ENCODE peak calls at places on chromosomes 2 and 18, in six cellular contexts. One of them, this sample, is unnamed.

GRCh38 chr2:169511818-169512217 is 2.3 kb downstream of the KLHL41 start:
- DNase-seq in GM12878: no peak
- DNase-seq in endothelial cell of umbilical vein: no peak
- DNase-seq in HepG2: no peak
- DNase-seq in K562: no peak
- DNase-seq in A549: no peak
- DNase-seq in this sample: no peak

GRCh38 chr2:207254526-207255464 is 89.0 kb upstream of the KLF7 start:
- DNase-seq in HepG2: no peak
- DNase-seq in A549: no peak
- DNase-seq in K562: no peak
- DNase-seq in GM12878: no peak
- DNase-seq in endothelial cell of umbilical vein: peak
- DNase-seq in this sample: peak

GRCh38 chr2:121635371-121635770 is 13.9 kb downstream of the CLASP1 start:
- DNase-seq in GM12878: no peak
- DNase-seq in A549: no peak
- DNase-seq in HepG2: no peak
- DNase-seq in K562: peak
- DNase-seq in endothelial cell of umbilical vein: no peak
- DNase-seq in this sample: peak

GRCh38 chr2:88638743-88639142 is 11.5 kb upstream of the EIF2AK3 start:
- DNase-seq in GM12878: no peak
- DNase-seq in A549: no peak
- DNase-seq in K562: no peak
- DNase-seq in endothelial cell of umbilical vein: no peak
- DNase-seq in HepG2: no peak
- DNase-seq in this sample: no peak

GRCh38 chr2:168064011-168064998 is 183.1 kb downstream of the STK39 start:
- DNase-seq in endothelial cell of umbilical vein: no peak
- DNase-seq in A549: no peak
- DNase-seq in K562: no peak
- DNase-seq in GM12878: no peak
- DNase-seq in HepG2: no peak
- DNase-seq in this sample: no peak

GRCh38 chr2:201362396-201362795 is 5.3 kb upstream of the FLACC1 start:
- DNase-seq in K562: no peak
- DNase-seq in GM12878: no peak
- DNase-seq in endothelial cell of umbilical vein: no peak
- DNase-seq in A549: no peak
- DNase-seq in HepG2: no peak
- DNase-seq in this sample: no peak

GRCh38 chr2:147110962-147111361 is 733.9 kb upstream of the ACVR2A start:
- DNase-seq in endothelial cell of umbilical vein: no peak
- DNase-seq in GM12878: no peak
- DNase-seq in A549: no peak
- DNase-seq in HepG2: no peak
- DNase-seq in K562: no peak
- DNase-seq in this sample: no peak

GRCh38 chr18:70169747-70170146 is 35.7 kb downstream of the RTTN start:
- DNase-seq in endothelial cell of umbilical vein: no peak
- DNase-seq in HepG2: no peak
- DNase-seq in GM12878: no peak
- DNase-seq in K562: no peak
- DNase-seq in A549: no peak
- DNase-seq in this sample: no peak

GRCh38 chr2:198004173-198004572 is 199.8 kb downstream of the PLCL1 start:
- DNase-seq in HepG2: no peak
- DNase-seq in A549: no peak
- DNase-seq in GM12878: no peak
- DNase-seq in endothelial cell of umbilical vein: peak
- DNase-seq in K562: no peak
- DNase-seq in this sample: no peak

GRCh38 chr2:188391354-188391753 is 99.7 kb downstream of the GULP1 start:
- DNase-seq in A549: no peak
- DNase-seq in endothelial cell of umbilical vein: no peak
- DNase-seq in K562: no peak
- DNase-seq in HepG2: no peak
- DNase-seq in GM12878: no peak
- DNase-seq in this sample: no peak

GRCh38 chr2:75146903-75147332 is 52.4 kb downstream of the TACR1 start:
- DNase-seq in A549: peak
- DNase-seq in HepG2: peak
- DNase-seq in K562: no peak
- DNase-seq in GM12878: no peak
- DNase-seq in endothelial cell of umbilical vein: peak
- DNase-seq in this sample: peak

GRCh38 chr2:169069341-169069740 is at the start of gene DHRS9:
- DNase-seq in A549: peak
- DNase-seq in K562: no peak
- DNase-seq in GM12878: no peak
- DNase-seq in endothelial cell of umbilical vein: peak
- DNase-seq in HepG2: no peak
- DNase-seq in this sample: peak

GRCh38 chr2:32865399-32866068 is 81.2 kb upstream of the LTBP1 start:
- DNase-seq in A549: peak
- DNase-seq in HepG2: no peak
- DNase-seq in K562: no peak
- DNase-seq in endothelial cell of umbilical vein: peak
- DNase-seq in GM12878: no peak
- DNase-seq in this sample: peak

GRCh38 chr18:13223341-13224148 is 5.0 kb downstream of the LDLRAD4 start:
- DNase-seq in HepG2: no peak
- DNase-seq in K562: no peak
- DNase-seq in A549: no peak
- DNase-seq in endothelial cell of umbilical vein: no peak
- DNase-seq in GM12878: no peak
- DNase-seq in this sample: no peak

GRCh38 chr2:101151141-101151858 is at the start of gene TBC1D8:
- DNase-seq in A549: peak
- DNase-seq in HepG2: peak
- DNase-seq in GM12878: no peak
- DNase-seq in K562: peak
- DNase-seq in endothelial cell of umbilical vein: peak
- DNase-seq in this sample: peak

GRCh38 chr2:239196474-239197021 is 204.3 kb downstream of the HDAC4 start:
- DNase-seq in endothelial cell of umbilical vein: no peak
- DNase-seq in HepG2: no peak
- DNase-seq in K562: no peak
- DNase-seq in GM12878: no peak
- DNase-seq in A549: no peak
- DNase-seq in this sample: no peak

GRCh38 chr2:230893338-230893737 is 28.6 kb downstream of the ITM2C start:
- DNase-seq in A549: no peak
- DNase-seq in HepG2: no peak
- DNase-seq in K562: no peak
- DNase-seq in endothelial cell of umbilical vein: no peak
- DNase-seq in GM12878: no peak
- DNase-seq in this sample: peak

GRCh38 chr2:2164326-2164917 is 166.7 kb downstream of the MYT1L start:
- DNase-seq in endothelial cell of umbilical vein: no peak
- DNase-seq in A549: no peak
- DNase-seq in GM12878: no peak
- DNase-seq in HepG2: no peak
- DNase-seq in K562: no peak
- DNase-seq in this sample: no peak

GRCh38 chr2:200703132-200703925 is 108.4 kb upstream of the BZW1 start:
- DNase-seq in endothelial cell of umbilical vein: peak
- DNase-seq in GM12878: peak
- DNase-seq in HepG2: peak
- DNase-seq in A549: peak
- DNase-seq in K562: no peak
- DNase-seq in this sample: peak

GRCh38 chr18:63098014-63098981 is 221.3 kb downstream of the BCL2 start:
- DNase-seq in A549: no peak
- DNase-seq in GM12878: peak
- DNase-seq in K562: no peak
- DNase-seq in endothelial cell of umbilical vein: no peak
- DNase-seq in HepG2: no peak
- DNase-seq in this sample: peak

GRCh38 chr2:38742797-38743559 is 8.2 kb downstream of the SRSF7 start:
- DNase-seq in K562: no peak
- DNase-seq in A549: no peak
- DNase-seq in GM12878: no peak
- DNase-seq in HepG2: no peak
- DNase-seq in endothelial cell of umbilical vein: no peak
- DNase-seq in this sample: peak

GRCh38 chr2:38741542-38741852 is 9.7 kb downstream of the SRSF7 start:
- DNase-seq in GM12878: no peak
- DNase-seq in A549: no peak
- DNase-seq in HepG2: no peak
- DNase-seq in K562: no peak
- DNase-seq in endothelial cell of umbilical vein: no peak
- DNase-seq in this sample: peak

GRCh38 chr2:38739524-38739923 is 11.6 kb downstream of the SRSF7 start:
- DNase-seq in HepG2: no peak
- DNase-seq in K562: no peak
- DNase-seq in A549: no peak
- DNase-seq in GM12878: no peak
- DNase-seq in endothelial cell of umbilical vein: no peak
- DNase-seq in this sample: peak

GRCh38 chr2:38743672-38744398 is 7.3 kb downstream of the SRSF7 start:
- DNase-seq in GM12878: no peak
- DNase-seq in K562: no peak
- DNase-seq in A549: no peak
- DNase-seq in HepG2: no peak
- DNase-seq in endothelial cell of umbilical vein: no peak
- DNase-seq in this sample: no peak

DNA sequence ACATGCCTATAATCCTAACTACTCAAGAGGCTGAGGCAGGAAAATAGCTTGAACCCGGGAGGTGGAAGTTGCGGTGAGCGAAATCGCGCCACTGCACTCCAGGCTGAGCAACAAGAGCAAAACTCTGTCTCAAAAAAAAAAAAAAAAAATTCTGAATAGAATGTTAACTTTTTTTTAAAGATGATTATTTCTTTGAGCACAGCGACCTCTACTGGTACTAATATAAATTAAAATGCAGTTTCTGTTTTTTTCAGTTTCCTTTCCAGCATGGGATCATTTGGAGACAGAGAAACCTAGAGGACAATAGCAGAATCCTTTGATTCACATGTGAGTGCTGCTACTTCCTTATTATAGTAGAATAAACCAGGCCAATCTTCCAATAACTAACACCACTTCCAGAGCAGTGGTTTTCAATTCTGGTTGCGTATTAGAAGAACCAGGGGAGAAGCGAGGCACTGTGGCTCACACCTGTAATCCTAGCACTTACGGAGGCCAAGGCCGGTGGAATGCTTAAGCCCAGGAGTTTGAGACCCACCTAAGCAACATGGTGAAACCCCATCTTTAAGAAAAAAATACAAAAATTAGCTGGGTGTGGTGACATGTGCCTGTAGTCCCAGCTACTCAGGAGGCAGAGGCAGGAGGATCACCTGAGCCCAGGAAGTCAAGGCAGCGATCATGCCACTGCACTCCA is 10.2 kb downstream of the SRSF7 start:
- DNase-seq in GM12878: no peak
- DNase-seq in endothelial cell of umbilical vein: peak
- DNase-seq in HepG2: peak
- DNase-seq in K562: peak
- DNase-seq in A549: peak
- DNase-seq in this sample: peak
- TF ChIP-seq MYC in GM12878: no peak
- TF ChIP-seq MYC in endothelial cell of umbilical vein: no peak
- TF ChIP-seq MYC in HepG2: no peak
- TF ChIP-seq MYC in K562: no peak
- TF ChIP-seq MYC in A549: no peak
- TF ChIP-seq MYC in this sample: no peak

GRCh38 chr2:186303091-186303490 is 183.0 kb upstream of the ZC3H15 start:
- DNase-seq in A549: no peak
- DNase-seq in K562: no peak
- DNase-seq in GM12878: no peak
- DNase-seq in HepG2: no peak
- DNase-seq in endothelial cell of umbilical vein: no peak
- DNase-seq in this sample: no peak
- TF ChIP-seq CTCF in A549: no peak
- TF ChIP-seq CTCF in K562: no peak
- TF ChIP-seq CTCF in GM12878: no peak
- TF ChIP-seq CTCF in HepG2: no peak
- TF ChIP-seq CTCF in endothelial cell of umbilical vein: no peak
- TF ChIP-seq CTCF in this sample: no peak

DNA sequence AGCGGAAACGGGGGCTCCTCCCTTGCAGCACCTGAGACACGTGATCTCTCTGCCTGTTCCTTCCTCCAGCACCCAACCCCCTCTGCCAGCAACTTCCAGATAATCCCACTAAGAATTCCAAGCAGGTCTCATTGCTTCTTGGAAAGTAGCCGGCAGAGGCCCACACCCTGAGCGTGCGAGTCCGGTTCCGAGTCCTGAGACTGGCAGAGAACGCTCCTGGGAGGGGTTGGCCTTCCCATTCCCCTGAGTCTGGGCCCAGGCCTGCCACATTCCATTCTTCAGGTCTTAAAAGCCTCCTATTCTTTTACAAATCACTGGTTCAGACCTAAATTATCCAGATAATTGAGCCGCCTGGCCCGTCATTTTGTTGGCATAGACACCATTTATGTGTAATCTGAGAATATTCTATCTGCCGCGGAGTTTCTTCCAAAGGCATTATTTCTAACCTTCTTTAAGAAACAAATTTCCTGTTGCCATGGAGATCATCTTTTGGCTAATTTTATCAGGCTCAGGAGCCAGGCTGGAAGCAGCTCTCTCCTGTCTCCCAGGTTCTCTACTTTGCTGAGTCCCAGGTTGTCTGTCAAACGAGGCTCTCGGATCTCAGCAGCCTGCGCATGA is 165.4 kb downstream of the MYCN start:
- DNase-seq in GM12878: no peak
- DNase-seq in K562: no peak
- DNase-seq in A549: no peak
- DNase-seq in endothelial cell of umbilical vein: no peak
- DNase-seq in HepG2: no peak
- DNase-seq in this sample: no peak
- H3K4me3 ChIP-seq in GM12878: no peak
- H3K4me3 ChIP-seq in K562: no peak
- H3K4me3 ChIP-seq in A549: no peak
- H3K4me3 ChIP-seq in endothelial cell of umbilical vein: no peak
- H3K4me3 ChIP-seq in HepG2: no peak
- H3K4me3 ChIP-seq in this sample: no peak

DNA sequence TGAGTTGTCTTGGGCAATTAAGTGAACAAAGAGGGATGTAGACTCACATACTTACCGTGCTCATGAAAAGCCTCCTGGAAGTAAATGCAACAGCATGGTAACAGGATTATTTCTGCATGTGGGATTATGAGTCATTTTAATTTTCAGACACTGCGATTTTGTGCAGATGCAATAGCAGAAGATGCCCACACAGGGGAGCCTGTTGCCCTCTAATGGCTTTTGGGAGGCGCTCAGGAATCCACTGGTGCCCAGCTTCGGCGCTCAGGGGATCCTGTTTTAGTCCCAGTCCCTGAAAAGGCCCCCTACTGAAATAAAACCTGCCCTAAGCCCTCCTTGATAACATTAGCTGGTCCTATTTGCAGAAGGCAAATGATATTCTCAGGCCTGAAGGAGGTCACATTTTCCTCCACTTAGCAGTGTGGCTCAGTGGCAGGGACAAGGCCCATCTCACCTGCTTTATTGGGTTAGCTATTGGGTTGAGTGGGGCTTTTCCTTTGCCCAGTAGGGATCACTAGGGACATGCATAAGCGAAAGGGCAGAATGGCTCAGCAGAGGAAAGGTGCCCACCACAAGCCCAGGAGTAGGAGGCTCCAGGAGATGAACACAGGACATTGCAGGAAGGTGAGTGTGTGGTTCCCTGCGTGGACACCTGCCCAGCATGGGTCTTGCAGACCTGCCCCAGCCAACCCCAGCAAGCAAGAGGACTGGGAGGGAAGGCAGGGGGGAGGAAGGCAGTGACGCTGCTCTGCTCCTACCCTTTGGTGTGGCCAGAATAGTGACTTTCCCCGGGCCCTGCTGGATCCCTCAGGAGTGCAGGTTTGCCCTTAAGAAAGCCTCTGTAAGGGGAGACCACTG is 26.5 kb upstream of the KCNS3 start:
- DNase-seq in endothelial cell of umbilical vein: peak
- DNase-seq in HepG2: peak
- DNase-seq in GM12878: no peak
- DNase-seq in K562: peak
- DNase-seq in A549: peak
- DNase-seq in this sample: peak
- TF ChIP-seq MYC in endothelial cell of umbilical vein: no peak
- TF ChIP-seq MYC in HepG2: no peak
- TF ChIP-seq MYC in GM12878: no peak
- TF ChIP-seq MYC in K562: no peak
- TF ChIP-seq MYC in A549: no peak
- TF ChIP-seq MYC in this sample: no peak